ENCODE peak calls at places on chromosomes 16 and 17, in five cellular contexts. Q is HFFc6; C is thyroid gland; X is thoracic aorta; E is CD8-positive, alpha-beta T cell. O is an unnamed sample.

GRCh38 chr17:71232801-71233559 is 887.8 kb upstream of the SOX9 start:
- DNase-seq in Q (no peak), C (no peak), X (no peak), E (no peak), O (no peak)

GRCh38 chr17:37642706-37643105 is 540 bp downstream of the DDX52 start:
- DNase-seq in Q (peak), C (no peak), X (no peak), E (no peak), O (no peak)

GRCh38 chr16:10964891-10965326 is 20.5 kb downstream of the CLEC16A start:
- DNase-seq in Q (no peak), C (no peak), X (no peak), E (peak), O (no peak)

GRCh38 chr17:43766413-43767052 is 7.9 kb upstream of the SOST start:
- DNase-seq in Q (peak), C (peak), X (no peak), E (no peak), O (peak)

GRCh38 chr16:75070055-75070841 is 46.3 kb downstream of the LDHD start:
- DNase-seq in Q (no peak), C (no peak), X (no peak), E (no peak), O (no peak)

GRCh38 chr16:12176051-12176450 is 199.5 kb downstream of the SNX29 start:
- DNase-seq in Q (no peak), C (no peak), X (no peak), E (no peak), O (no peak)

GRCh38 chr16:57784334-57784733 is 18.0 kb downstream of the KIFC3 start:
- DNase-seq in Q (no peak), C (no peak), X (no peak), E (no peak), O (no peak)

GRCh38 chr17:57708401-57708800 is 36.7 kb downstream of the CCDC182 start:
- DNase-seq in Q (no peak), C (no peak), X (no peak), E (no peak), O (no peak)

GRCh38 chr17:75515523-75516254 is at the start of gene CASKIN2:
- DNase-seq in Q (peak), C (peak), X (peak), E (peak), O (peak)

GRCh38 chr17:68513932-68514331 is 1.7 kb downstream of the PRKAR1A start:
- DNase-seq in Q (no peak), C (no peak), X (no peak), E (no peak), O (no peak)

GRCh38 chr17:16491131-16491702 is 776 bp downstream of the LRRC75A start:
- DNase-seq in Q (no peak), C (peak), X (no peak), E (no peak), O (no peak)

GRCh38 chr17:66704858-66705257 is 130.1 kb upstream of the CACNG5 start:
- DNase-seq in Q (no peak), C (no peak), X (no peak), E (no peak), O (no peak)

GRCh38 chr17:40520991-40521453 is 19.6 kb upstream of the TNS4 start:
- DNase-seq in Q (no peak), C (no peak), X (no peak), E (no peak), O (no peak)

GRCh38 chr17:37792787-37793186 is 47.9 kb upstream of the HNF1B start:
- DNase-seq in Q (peak), C (no peak), X (no peak), E (no peak), O (no peak)

GRCh38 chr16:11152677-11153321 is 103.2 kb downstream of the SOCS1 start:
- DNase-seq in Q (no peak), C (no peak), X (no peak), E (no peak), O (no peak)

GRCh38 chr17:17258998-17259397 is 22.0 kb upstream of the FLCN start:
- DNase-seq in Q (no peak), C (no peak), X (no peak), E (no peak), O (no peak)

GRCh38 chr17:37388266-37388665 is 12.5 kb downstream of the C17orf78 start:
- DNase-seq in Q (peak), C (no peak), X (no peak), E (no peak), O (no peak)

GRCh38 chr16:50591800-50592771 is 43.9 kb downstream of the NKD1 start:
- DNase-seq in Q (no peak), C (peak), X (peak), E (no peak), O (no peak)

GRCh38 chr16:72967941-72968340 is 80.0 kb downstream of the ZFHX3 start:
- DNase-seq in Q (no peak), C (no peak), X (no peak), E (no peak), O (no peak)

GRCh38 chr16:4465977-4466779 is 8.2 kb downstream of the NMRAL1 start:
- DNase-seq in Q (no peak), C (no peak), X (no peak), E (peak), O (no peak)

GRCh38 chr17:79340771-79341528 is 266.3 kb downstream of the ENGASE start:
- DNase-seq in Q (no peak), C (no peak), X (no peak), E (no peak), O (no peak)

GRCh38 chr16:70805787-70806186 is 4.8 kb upstream of the VAC14 start:
- DNase-seq in Q (peak), C (no peak), X (no peak), E (no peak), O (no peak)

GRCh38 chr17:19646788-19647696 is 1.5 kb upstream of the ALDH3A2 start:
- DNase-seq in Q (no peak), C (peak), X (no peak), E (no peak), O (no peak)

GRCh38 chr17:82372591-82373452 is 1.3 kb downstream of the UTS2R start:
- DNase-seq in Q (no peak), C (peak), X (no peak), E (no peak), O (no peak)

GRCh38 chr17:49076575-49077384 is 55.8 kb upstream of the B4GALNT2 start:
- DNase-seq in Q (peak), C (no peak), X (no peak), E (no peak), O (no peak)

GRCh38 chr17:17111401-17112393 is 69.4 kb downstream of the MPRIP start:
- DNase-seq in Q (no peak), C (no peak), X (no peak), E (no peak), O (no peak)

GRCh38 chr17:2282297-2282873 is 21.2 kb downstream of the SMG6 start:
- DNase-seq in Q (peak), C (no peak), X (no peak), E (no peak), O (no peak)

GRCh38 chr17:3004925-3005324 is 58.5 kb downstream of the OR1D5 start:
- DNase-seq in Q (no peak), C (peak), X (no peak), E (no peak), O (no peak)

GRCh38 chr16:28915181-28915580 is 9.9 kb downstream of the RABEP2 start:
- DNase-seq in Q (peak), C (no peak), X (no peak), E (no peak), O (no peak)

GRCh38 chr16:85227924-85228462 is 115.7 kb upstream of the CIBAR2 start:
- DNase-seq in Q (peak), C (peak), X (no peak), E (no peak), O (no peak)

GRCh38 chr17:74814453-74814852 is 38.3 kb upstream of the NAT9 start:
- DNase-seq in Q (no peak), C (peak), X (no peak), E (no peak), O (no peak)

GRCh38 chr16:79644977-79645667 is 44.6 kb upstream of the MAF start:
- DNase-seq in Q (no peak), C (no peak), X (no peak), E (no peak), O (no peak)

GRCh38 chr17:59607817-59608403 is 11.8 kb upstream of the CLTC start:
- DNase-seq in Q (no peak), C (peak), X (no peak), E (no peak), O (no peak)

GRCh38 chr17:42928714-42929496 is 28.3 kb downstream of the G6PC1 start:
- DNase-seq in Q (peak), C (peak), X (peak), E (no peak), O (no peak)

GRCh38 chr17:49146620-49147306 is 14.2 kb downstream of the B4GALNT2 start:
- DNase-seq in Q (peak), C (no peak), X (no peak), E (no peak), O (no peak)

GRCh38 chr17:63928172-63928666 is 3.9 kb downstream of the CD79B start:
- DNase-seq in Q (no peak), C (no peak), X (no peak), E (no peak), O (no peak)

GRCh38 chr17:79520134-79520892 is 90.5 kb downstream of the RBFOX3 start:
- DNase-seq in Q (no peak), C (no peak), X (no peak), E (no peak), O (no peak)

GRCh38 chr16:79294568-79294967 is 306.0 kb downstream of the MAF start:
- DNase-seq in Q (no peak), C (no peak), X (no peak), E (no peak), O (no peak)

DNA sequence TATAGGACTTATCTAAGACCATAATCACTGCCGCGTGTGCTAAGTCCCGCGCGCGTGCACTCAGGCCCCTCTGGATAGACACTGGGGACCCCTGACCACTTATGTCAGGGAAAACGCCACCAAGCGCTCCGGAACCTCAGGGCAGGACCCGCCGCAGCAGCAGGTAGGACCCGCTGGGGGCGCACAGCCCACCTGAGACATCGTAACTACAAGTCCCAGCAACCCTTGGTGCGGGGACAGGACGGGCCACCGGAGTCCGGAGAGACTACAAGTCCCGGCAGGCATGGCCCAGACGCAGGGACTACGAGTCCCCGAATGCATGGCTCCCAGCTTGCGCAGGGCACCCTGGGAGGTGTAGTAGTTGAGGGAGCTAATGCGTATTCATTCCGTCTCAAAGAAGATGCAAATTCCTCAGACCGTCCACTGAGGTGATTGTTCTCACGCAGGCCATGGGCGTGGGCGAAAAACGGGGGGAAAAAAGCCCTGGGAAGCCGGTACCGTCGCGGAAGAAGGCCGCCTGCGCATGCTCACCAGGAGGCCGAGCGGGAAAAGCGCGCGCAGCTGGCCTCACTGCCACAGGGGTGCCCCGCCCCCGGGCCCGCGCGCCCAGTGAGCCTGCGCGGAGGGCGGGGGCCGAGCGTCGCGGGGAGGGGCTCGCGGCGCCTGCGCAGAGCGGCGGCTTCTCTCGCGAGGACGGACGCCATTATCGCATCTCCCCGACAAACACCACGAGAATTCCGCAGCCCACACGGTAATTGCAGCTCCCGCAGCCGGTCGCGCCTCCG is at the start of gene BANP:
- DNase-seq in Q (peak), C (peak), X (peak), E (peak), O (peak)
- TF ChIP-seq CTCF in Q (peak), C (peak), X (peak), E (peak), O (no peak)

DNA sequence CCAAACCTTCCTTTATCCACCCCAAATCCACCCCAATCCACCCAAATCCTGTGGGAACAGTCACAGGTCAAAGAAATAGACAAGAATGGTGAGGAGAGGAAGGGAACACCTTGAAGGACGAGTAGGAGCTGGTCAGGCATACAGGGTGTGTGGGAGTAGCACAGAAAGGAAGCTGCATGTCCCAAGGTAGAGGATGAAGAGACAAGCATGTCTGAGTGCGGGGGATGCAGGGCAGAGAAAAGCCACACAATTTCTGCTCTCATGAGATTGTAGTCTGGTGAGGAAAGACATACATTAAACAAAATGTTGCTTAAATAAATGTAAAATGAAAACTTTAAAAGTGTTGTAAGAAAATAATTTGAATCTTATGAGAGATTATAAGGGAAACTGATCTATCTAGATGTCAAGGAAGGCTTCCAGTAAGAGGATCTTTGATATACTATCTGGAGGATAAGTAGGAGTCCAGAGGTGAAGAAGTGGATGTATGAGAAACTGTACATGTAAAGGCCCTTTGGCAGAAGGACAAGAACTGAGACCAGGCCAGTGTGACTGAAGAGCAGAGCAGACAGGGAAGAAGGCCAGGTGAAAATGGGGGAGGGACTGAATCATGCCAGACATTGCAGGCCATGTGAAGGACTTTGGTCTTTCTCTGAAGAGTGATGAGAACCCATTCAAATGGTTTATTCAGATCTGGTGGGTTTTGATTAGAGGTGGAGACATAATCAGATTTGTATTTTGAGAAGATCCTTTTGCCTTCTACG is 18.6 kb downstream of the TMEM98 start:
- DNase-seq in Q (no peak), C (no peak), X (no peak), E (no peak), O (no peak)
- TF ChIP-seq CTCF in Q (no peak), C (no peak), X (no peak), E (no peak), O (no peak)

GRCh38 chr17:27296427-27296979 is 2.6 kb downstream of the WSB1 start:
- DNase-seq in Q (peak), C (no peak), X (no peak), E (no peak), O (no peak)

GRCh38 chr17:27293359-27293897 is 486 bp upstream of the WSB1 start:
- DNase-seq in Q (no peak), C (no peak), X (no peak), E (no peak), O (no peak)

GRCh38 chr17:27294689-27295630 is 1.0 kb downstream of the WSB1 start:
- DNase-seq in Q (peak), C (peak), X (no peak), E (peak), O (no peak)

GRCh38 chr17:27295945-27296344 is 2.0 kb downstream of the WSB1 start:
- DNase-seq in Q (no peak), C (no peak), X (no peak), E (no peak), O (no peak)

DNA sequence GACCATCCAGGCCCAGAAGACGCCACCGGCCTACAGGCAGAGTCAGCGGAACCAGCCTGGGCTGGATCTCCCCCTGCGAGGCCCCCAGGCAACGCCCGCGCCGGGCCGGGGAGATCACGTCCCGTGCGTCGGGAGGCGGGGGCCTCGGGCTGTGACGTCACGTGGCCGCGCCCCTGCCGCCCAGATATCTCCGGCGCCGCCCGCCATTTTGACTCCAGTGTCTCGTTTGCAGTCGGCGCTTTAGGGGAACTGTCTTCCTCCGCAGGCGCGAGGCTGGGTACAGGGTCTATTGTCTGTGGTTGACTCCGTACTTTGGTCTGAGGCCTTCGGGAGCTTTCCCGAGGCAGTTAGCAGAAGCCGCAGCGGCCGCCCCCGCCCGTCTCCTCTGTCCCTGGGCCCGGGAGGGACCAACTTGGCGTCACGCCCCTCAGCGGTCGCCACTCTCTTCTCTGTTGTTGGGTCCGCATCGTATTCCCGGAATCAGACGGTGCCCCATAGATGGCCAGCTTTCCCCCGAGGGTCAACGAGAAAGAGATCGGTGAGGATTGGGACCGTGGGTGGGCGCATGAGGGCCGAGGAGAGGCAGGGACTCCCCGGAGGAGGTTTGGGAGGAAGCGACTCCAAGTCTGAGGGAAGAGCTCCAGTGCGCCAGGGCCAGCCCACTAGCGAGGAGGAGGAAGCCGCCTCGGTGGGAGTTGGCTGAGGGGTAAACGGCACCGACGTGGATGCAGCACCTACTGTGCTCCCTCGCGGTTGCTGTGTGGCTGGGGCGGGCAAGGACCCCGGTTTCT is at the start of gene WSB1:
- DNase-seq in Q (peak), C (peak), X (peak), E (peak), O (peak)
- TF ChIP-seq CTCF in Q (no peak), C (no peak), X (no peak), E (no peak), O (no peak)

GRCh38 chr16:8899709-8900317 is 17.7 kb downstream of the LITAFD start:
- DNase-seq in Q (no peak), C (no peak), X (no peak), E (no peak), O (no peak)
- TF ChIP-seq CTCF in Q (no peak), C (no peak), X (no peak), E (no peak), O (no peak)

DNA sequence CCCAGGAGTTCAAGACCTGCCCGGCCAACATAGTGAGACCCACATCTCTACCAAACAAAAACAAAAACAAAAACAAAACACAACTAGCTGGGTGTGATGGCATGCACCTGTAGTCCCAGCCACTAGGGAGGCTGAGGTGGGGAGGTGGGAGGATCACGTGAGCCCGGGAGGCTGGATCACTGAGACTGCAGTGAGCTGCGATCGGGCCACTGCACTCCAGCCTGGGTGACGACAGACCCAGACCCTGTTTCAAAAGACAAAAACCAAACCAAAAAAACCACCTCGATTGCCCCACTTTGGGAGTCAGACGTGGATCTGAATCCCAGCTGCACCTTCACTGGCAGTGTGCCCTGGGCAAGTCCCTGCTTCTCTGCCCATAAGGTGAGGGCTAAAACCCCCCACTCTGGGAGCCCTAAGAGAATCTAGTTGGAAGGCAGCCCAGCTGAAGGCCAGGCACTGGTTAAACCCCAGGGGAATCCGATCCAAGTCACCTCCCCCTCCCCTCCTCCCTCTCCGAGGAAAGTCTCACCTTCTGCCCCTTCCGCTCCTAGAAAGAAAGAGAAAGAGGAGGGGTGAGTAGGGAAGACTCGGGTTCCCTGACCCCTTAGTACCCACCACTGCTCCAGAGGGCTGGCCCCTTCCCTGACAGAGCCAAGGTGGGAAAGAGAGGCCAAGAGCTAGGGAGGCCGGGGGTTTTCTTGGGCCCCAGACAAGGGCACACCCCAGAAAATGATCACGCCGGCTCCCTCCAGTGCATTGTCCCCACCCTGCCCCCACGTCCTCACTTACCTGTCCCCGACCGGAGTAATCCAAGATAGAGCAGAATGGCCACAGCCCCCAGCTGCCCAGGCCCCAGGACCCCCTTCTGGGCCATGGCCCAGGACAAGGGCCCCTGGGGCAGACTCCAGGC is 647 bp downstream of the PRSS8 start:
- DNase-seq in Q (no peak), C (peak), X (no peak), E (no peak), O (no peak)
- TF ChIP-seq CTCF in Q (no peak), C (peak), X (no peak), E (no peak), O (no peak)

O was measured in omental fat pad.